ENCODE peak calls at places on chromosomes 1 and 21, in seven cellular contexts. N is non-pigmented ciliary epithelial cell; W is stimulated activated naive B cell treated with anti-CD40 and anti-IgM and Interleukin-4, amounts not matched to agents 10 μg/mL and 1 μg/mL and 100 μg/mL, for 72 hours; S is HEK293T; Q is AG20443; V is HuH-7.5; P is nucleus accumbens. R is an unnamed sample.

GRCh38 chr1:243256590-243256989 is 749 bp downstream of the SDCCAG8 start:
- DNase-seq in N (no peak), W (no peak), S (no peak), Q (no peak), V (no peak), P (no peak), R (no peak)

GRCh38 chr1:151680391-151680790 is 36.2 kb downstream of the CELF3 start:
- DNase-seq in N (no peak), W (no peak), S (no peak), Q (no peak), V (no peak), P (no peak), R (peak)

GRCh38 chr1:243294723-243295121 is 38.9 kb downstream of the SDCCAG8 start:
- DNase-seq in N (peak), W (no peak), S (no peak), Q (peak), V (no peak), P (no peak), R (peak)

GRCh38 chr1:241998950-241999495 is at the start of gene MAP1LC3C:
- DNase-seq in N (no peak), W (no peak), S (no peak), Q (no peak), V (no peak), P (no peak), R (no peak)

GRCh38 chr1:13927736-13928135 is 227.7 kb downstream of the PRDM2 start:
- DNase-seq in N (no peak), W (no peak), S (no peak), Q (no peak), V (no peak), P (no peak), R (no peak)

GRCh38 chr1:28954126-28954525 is 39.8 kb downstream of the EPB41 start:
- DNase-seq in N (no peak), W (no peak), S (no peak), Q (no peak), V (no peak), P (no peak), R (no peak)

GRCh38 chr1:45765999-45766792 is 15.7 kb upstream of the IPP start:
- DNase-seq in N (no peak), W (no peak), S (no peak), Q (no peak), V (no peak), P (no peak), R (peak)

GRCh38 chr1:147171399-147172167 is 687 bp downstream of the PRKAB2 start:
- DNase-seq in N (no peak), W (no peak), S (peak), Q (peak), V (no peak), P (no peak), R (peak)

GRCh38 chr21:17512245-17513213 is at the start of gene CXADR:
- DNase-seq in N (no peak), W (peak), S (peak), Q (peak), V (peak), P (peak), R (no peak)

GRCh38 chr1:65020774-65021173 is 54.4 kb upstream of the JAK1 start:
- DNase-seq in N (no peak), W (no peak), S (no peak), Q (no peak), V (peak), P (no peak), R (no peak)

GRCh38 chr1:53617382-53618217 is 121.4 kb downstream of the GLIS1 start:
- DNase-seq in N (no peak), W (no peak), S (no peak), Q (no peak), V (no peak), P (no peak), R (peak)

GRCh38 chr21:38170283-38170682 is 86.5 kb upstream of the KCNJ15 start:
- DNase-seq in N (no peak), W (no peak), S (no peak), Q (peak), V (no peak), P (no peak), R (peak)

GRCh38 chr1:162003061-162003824 is 20.4 kb downstream of the OLFML2B start:
- DNase-seq in N (peak), W (no peak), S (no peak), Q (peak), V (no peak), P (no peak), R (peak)

GRCh38 chr1:113282011-113282896 is 108.1 kb upstream of the MAGI3 start:
- DNase-seq in N (no peak), W (no peak), S (no peak), Q (no peak), V (no peak), P (no peak), R (no peak)

GRCh38 chr1:169779970-169780369 is 14.7 kb downstream of the METTL18 start:
- DNase-seq in N (no peak), W (no peak), S (no peak), Q (no peak), V (no peak), P (no peak), R (no peak)

GRCh38 chr1:119870917-119871486 is 25.3 kb downstream of the ADAM30 start:
- DNase-seq in N (no peak), W (peak), S (peak), Q (peak), V (peak), P (no peak), R (peak)

GRCh38 chr1:31955917-31956736 is 18.0 kb upstream of the PTP4A2 start:
- DNase-seq in N (peak), W (peak), S (no peak), Q (peak), V (no peak), P (no peak), R (peak)

GRCh38 chr1:162144853-162145252 is 75.4 kb downstream of the NOS1AP start:
- DNase-seq in N (no peak), W (no peak), S (no peak), Q (no peak), V (no peak), P (no peak), R (no peak)

GRCh38 chr21:21712761-21713558 is 714.8 kb downstream of the NCAM2 start:
- DNase-seq in N (peak), W (no peak), S (no peak), Q (peak), V (no peak), P (no peak), R (peak)

GRCh38 chr1:246726881-246727280 is 2.7 kb downstream of the SCCPDH start:
- DNase-seq in N (no peak), W (no peak), S (no peak), Q (no peak), V (no peak), P (peak), R (no peak)

GRCh38 chr1:180909462-180909976 is 3.2 kb upstream of the KIAA1614 start:
- DNase-seq in N (no peak), W (no peak), S (no peak), Q (no peak), V (no peak), P (no peak), R (no peak)

GRCh38 chr1:169115891-169116585 is 9.5 kb downstream of the ATP1B1 start:
- DNase-seq in N (no peak), W (no peak), S (no peak), Q (no peak), V (peak), P (no peak), R (no peak)

GRCh38 chr21:37673801-37674575 is 242.3 kb downstream of the KCNJ6 start:
- DNase-seq in N (no peak), W (no peak), S (no peak), Q (no peak), V (no peak), P (no peak), R (no peak)

R was measured in AG10803.